ENCODE peak calls at places on chromosomes 2 and 18, in four cellular contexts. Z is Panc1, N is HepG2, P is K562. S is an unnamed sample.

GRCh38 chr2:218663901-218664300 is 4.4 kb downstream of the BCS1L start:
- ATAC-seq in Z (no peak), N (no peak), P (no peak), S (no peak)

GRCh38 chr2:119438128-119438656 is 6.5 kb downstream of the TMEM37 start:
- ATAC-seq in Z (no peak), N (peak), P (no peak), S (no peak)

GRCh38 chr2:56729212-56729611 is 545.4 kb downstream of the CCDC85A start:
- ATAC-seq in Z (no peak), N (no peak), P (no peak), S (no peak)

GRCh38 chr2:189199797-189200196 is 20.2 kb upstream of the COL5A2 start:
- ATAC-seq in Z (no peak), N (no peak), P (no peak), S (no peak)

GRCh38 chr2:26462100-26462499 is 15.8 kb downstream of the OTOF start:
- ATAC-seq in Z (no peak), N (no peak), P (no peak), S (no peak)

GRCh38 chr18:48031011-48031480 is 100.6 kb upstream of the SMAD2 start:
- ATAC-seq in Z (peak), N (peak), P (peak), S (peak)

GRCh38 chr2:47833516-47833968 is 50.6 kb downstream of the MSH6 start:
- ATAC-seq in Z (no peak), N (no peak), P (no peak), S (no peak)

GRCh38 chr2:37802106-37802791 is 122.8 kb upstream of the RMDN2 start:
- ATAC-seq in Z (no peak), N (no peak), P (no peak), S (no peak)

GRCh38 chr2:231161252-231162035 is 36.6 kb upstream of the HTR2B start:
- ATAC-seq in Z (no peak), N (no peak), P (no peak), S (peak)

DNA sequence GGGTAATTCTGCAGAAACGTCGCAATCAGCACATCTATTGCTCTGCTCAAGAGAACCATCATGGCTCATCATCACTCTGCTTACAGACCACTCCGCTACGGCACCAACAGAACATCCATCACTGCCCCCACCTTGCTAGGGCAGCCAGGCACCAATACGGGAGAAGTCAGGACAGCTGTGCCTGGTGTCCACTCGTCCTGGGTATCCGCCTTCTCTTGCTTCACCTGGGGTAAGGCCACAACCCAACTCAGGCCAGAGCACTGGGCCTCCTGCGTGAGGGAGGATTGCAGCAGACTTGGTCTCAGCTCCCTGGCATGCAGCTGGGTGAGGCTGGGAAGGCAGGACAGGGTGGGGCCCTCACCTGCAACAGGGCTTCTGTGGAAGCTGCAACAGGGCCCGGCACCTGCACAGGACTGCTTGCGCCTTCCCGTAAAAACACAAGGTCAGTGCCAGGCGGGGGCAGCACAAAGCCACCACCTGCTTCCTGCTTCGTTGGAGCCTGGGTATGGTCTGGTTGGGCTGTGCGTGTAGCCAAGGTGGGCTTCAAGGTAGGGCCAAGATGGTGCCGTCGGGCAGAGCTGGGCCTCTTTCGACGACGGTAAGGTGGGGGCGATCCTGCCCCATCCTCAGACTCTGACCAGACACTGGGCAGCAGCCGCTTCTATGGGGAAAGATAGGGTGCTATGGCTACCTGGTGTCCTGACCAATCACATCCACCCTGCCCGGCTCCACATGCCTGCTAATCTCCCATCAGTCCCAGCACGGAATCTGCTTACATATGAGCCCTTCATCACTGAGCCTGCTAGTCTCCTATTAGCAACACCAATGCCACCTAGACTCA is 7.1 kb upstream of the CFAP53 start:
- ATAC-seq in Z (no peak), N (no peak), P (no peak), S (no peak)
- TF ChIP-seq POLR2AphosphoS5 in Z (no peak), N (no peak), P (no peak), S (no peak)

GRCh38 chr2:233195027-233195426 is 56.4 kb upstream of the ATG16L1 start:
- ATAC-seq in Z (no peak), N (no peak), P (no peak), S (no peak)
- TF ChIP-seq CTCF in Z (no peak), N (no peak), P (no peak), S (no peak)

DNA sequence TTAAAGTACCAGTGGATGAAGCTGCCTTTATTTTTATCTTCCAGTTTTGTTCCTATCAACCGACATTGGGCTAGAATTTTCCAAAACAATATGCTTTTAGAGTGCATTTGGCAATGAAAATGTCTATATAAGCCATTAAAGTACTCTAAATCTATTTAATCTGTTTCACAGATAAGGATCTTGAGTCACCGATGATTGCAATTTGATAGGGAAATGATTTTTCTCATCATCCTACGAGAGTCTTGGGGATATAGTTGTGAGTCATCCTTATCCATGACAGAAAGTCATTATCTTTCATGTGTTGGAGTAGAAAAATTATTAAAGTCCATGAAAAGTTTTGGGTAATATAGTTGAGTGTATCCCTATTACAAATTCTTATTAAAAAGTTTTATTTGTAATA is 26.1 kb downstream of the SLC39A10 start:
- ATAC-seq in Z (no peak), N (no peak), P (no peak), S (no peak)
- TF ChIP-seq POLR2AphosphoS5 in Z (no peak), N (no peak), P (no peak), S (no peak)

GRCh38 chr2:46767706-46768105 is 147.9 kb downstream of the MCFD2 start:
- ATAC-seq in Z (no peak), N (no peak), P (no peak), S (no peak)

GRCh38 chr2:46772500-46772899 is 143.1 kb downstream of the MCFD2 start:
- ATAC-seq in Z (no peak), N (peak), P (no peak), S (no peak)

GRCh38 chr2:46770622-46771021 is 145.0 kb downstream of the MCFD2 start:
- ATAC-seq in Z (no peak), N (peak), P (no peak), S (no peak)

GRCh38 chr2:46771309-46771708 is 144.3 kb downstream of the MCFD2 start:
- ATAC-seq in Z (no peak), N (no peak), P (no peak), S (no peak)

DNA sequence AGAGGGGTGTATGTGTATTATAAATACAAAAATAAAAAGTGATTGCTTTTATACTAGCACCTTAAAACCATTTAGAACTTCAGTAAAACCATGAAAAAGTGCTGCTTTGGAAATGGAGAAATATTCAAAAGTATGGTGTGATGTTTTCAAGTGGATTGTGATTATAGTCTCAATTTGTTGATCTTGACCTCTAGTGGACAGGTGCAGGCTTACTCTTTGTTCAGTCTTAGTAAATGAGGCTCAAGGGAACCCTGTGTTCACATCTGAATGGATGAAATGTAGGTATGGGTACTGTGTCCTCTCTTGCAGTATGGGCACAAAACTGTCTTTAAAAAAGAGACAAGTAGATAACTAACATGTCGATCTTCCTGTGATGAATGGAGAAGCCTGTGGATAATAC is 145.8 kb downstream of the MCFD2 start:
- ATAC-seq in Z (no peak), N (peak), P (peak), S (no peak)
- TF ChIP-seq CTCF in Z (peak), N (peak), P (peak), S (no peak)

DNA sequence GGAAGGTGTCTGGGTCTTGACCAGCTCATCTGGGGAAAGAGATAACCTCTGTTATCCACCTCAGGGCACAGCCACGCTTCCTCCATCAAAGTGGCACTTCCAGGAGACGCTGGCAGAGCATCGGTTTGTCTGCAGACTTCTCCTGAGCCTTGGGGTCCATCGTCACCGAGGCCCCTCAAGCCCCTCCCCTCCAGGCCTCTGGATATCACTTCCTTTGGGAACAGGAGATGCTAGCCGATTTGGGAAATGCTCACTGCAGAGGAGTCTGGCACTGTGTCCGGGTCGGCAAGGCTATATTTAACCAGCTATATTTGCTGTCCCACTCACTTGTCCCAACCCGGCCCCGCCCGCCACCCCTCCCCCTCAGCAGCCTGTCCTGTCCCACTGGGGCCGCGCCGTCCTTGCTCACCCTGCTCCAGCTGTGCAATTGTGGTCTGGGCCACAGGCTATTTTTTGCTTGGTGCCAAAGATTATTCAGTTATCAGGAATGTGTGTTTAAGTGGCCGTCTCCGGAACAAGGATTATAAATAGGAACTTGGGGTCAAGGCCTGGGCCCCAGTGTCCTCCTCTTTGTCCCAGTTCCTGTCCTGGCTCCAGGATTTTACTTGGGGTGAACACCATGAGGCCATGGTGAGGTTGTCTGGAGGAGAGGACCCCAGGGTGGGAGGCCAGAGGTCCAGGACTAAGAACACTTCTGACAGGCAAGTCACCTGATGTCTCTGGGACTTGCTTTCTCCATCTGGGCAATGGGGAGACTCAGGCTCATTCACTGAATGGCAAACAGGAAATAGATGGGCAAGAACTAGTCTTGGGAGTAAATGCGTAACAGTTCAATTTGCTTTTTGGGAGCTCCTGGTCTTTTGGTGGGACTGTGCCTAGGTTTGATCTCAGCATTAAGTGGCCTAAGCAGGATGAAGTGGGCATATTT is 263.6 kb downstream of the DYSF start:
- ATAC-seq in Z (peak), N (peak), P (no peak), S (peak)
- TF ChIP-seq POLR2AphosphoS5 in Z (no peak), N (no peak), P (no peak), S (peak)

S was measured in gastroesophageal sphincter.